ENCODE peak calls at places on chromosomes 11 and 22, in eight cellular contexts. K, E, P, X, W, I, O and U are unnamed samples. For H3K9me3, the result is how much of the 10 kb centered on the place peaks cover.

GRCh38 chr11:330694-331314 is 10.1 kb upstream of the IFITM3 start:
- DNase-seq in P (no peak), K (no peak), I (peak), O (peak), X (no peak), W (no peak), E (no peak), U (no peak)

GRCh38 chr11:124633355-124633754 is 10.7 kb downstream of the TBRG1 start:
- DNase-seq in P (no peak), I (no peak), X (no peak), O (no peak), K (no peak), E (no peak), W (no peak), U (no peak)

GRCh38 chr11:2268911-2269600 is 1.3 kb downstream of the ASCL2 start:
- DNase-seq in K (peak), E (no peak), X (no peak), O (no peak), W (peak), P (peak), I (peak), U (peak)

GRCh38 chr22:41501209-41501608 is 32.3 kb downstream of the ACO2 start:
- DNase-seq in E (no peak), P (no peak), O (no peak), K (peak), I (no peak), X (no peak), W (no peak), U (no peak)

GRCh38 chr11:689630-690029 is 5.4 kb downstream of the DEAF1 start:
- DNase-seq in K (no peak), E (no peak), P (no peak), W (no peak), X (no peak), I (no peak), O (no peak), U (peak)

GRCh38 chr11:56852131-56852530 is 103.6 kb upstream of the OR9G4 start:
- DNase-seq in E (no peak), W (no peak), X (no peak), P (no peak), I (no peak), K (no peak), O (no peak), U (no peak)

GRCh38 chr22:19431641-19432091 is at the start of gene HIRA:
- DNase-seq in E (peak), P (peak), K (peak), X (peak), O (peak), I (peak), W (peak), U (peak)

GRCh38 chr22:50583294-50583865 is 731 bp upstream of the CHKB start:
- DNase-seq in O (no peak), I (no peak), K (no peak), X (no peak), E (no peak), W (no peak), P (peak), U (no peak)

GRCh38 chr11:11816511-11817319 is 25.1 kb upstream of the USP47 start:
- DNase-seq in O (no peak), K (no peak), P (no peak), X (no peak), I (no peak), W (no peak), E (no peak), U (no peak)

GRCh38 chr11:128757235-128757711 is 63.4 kb downstream of the FLI1 start:
- DNase-seq in E (peak), O (no peak), K (peak), W (no peak), X (no peak), I (peak), P (peak), U (no peak)

GRCh38 chr22:36237462-36238347 is 1.6 kb downstream of the APOL2 start:
- DNase-seq in W (peak), O (no peak), P (no peak), X (no peak), I (peak), E (no peak), K (no peak), U (no peak)

GRCh38 chr11:35909866-35910265 is 34.0 kb upstream of the LDLRAD3 start:
- DNase-seq in P (no peak), W (no peak), K (no peak), X (no peak), O (no peak), E (no peak), I (no peak), U (no peak)

GRCh38 chr11:127105578-127105977 is 105.0 kb upstream of the KIRREL3 start:
- DNase-seq in K (no peak), P (no peak), O (no peak), X (no peak), W (no peak), E (no peak), I (no peak), U (no peak)

GRCh38 chr22:36871669-36872081 is 10.9 kb downstream of the NCF4 start:
- DNase-seq in K (no peak), O (no peak), E (no peak), X (no peak), P (no peak), I (no peak), W (no peak), U (no peak)

GRCh38 chr11:47161134-47161854 is 15.4 kb downstream of the ARFGAP2 start:
- DNase-seq in P (peak), K (peak), X (no peak), E (peak), I (peak), O (peak), W (no peak), U (peak)

GRCh38 chr11:85955531-85955930 is 100.3 kb downstream of the CCDC83 start:
- DNase-seq in I (no peak), W (no peak), K (no peak), E (no peak), X (peak), O (no peak), P (no peak), U (no peak)

GRCh38 chr22:19553201-19553600 is 29.0 kb upstream of the CLDN5 start:
- DNase-seq in W (no peak), I (no peak), K (no peak), E (no peak), X (no peak), P (no peak), O (no peak), U (no peak)

GRCh38 chr11:75565916-75566762 is 4.1 kb downstream of the SERPINH1 start:
- DNase-seq in W (no peak), E (no peak), K (no peak), I (no peak), X (no peak), O (no peak), P (no peak), U (no peak)

GRCh38 chr11:35787626-35788025 is 125.1 kb downstream of the TRIM44 start:
- DNase-seq in E (no peak), I (no peak), P (no peak), K (no peak), X (no peak), W (no peak), O (no peak), U (no peak)

GRCh38 chr22:46381142-46381541 is 45.6 kb downstream of the TRMU start:
- DNase-seq in I (no peak), O (no peak), X (peak), E (no peak), P (no peak), W (peak), K (no peak), U (no peak)

GRCh38 chr11:26121466-26121865 is 210.5 kb upstream of the ANO3 start:
- DNase-seq in I (no peak), O (no peak), K (no peak), X (no peak), E (no peak), W (no peak), P (no peak), U (no peak)

GRCh38 chr11:69131644-69132300 is 24.0 kb upstream of the SMIM38 start:
- DNase-seq in P (peak), X (peak), W (peak), I (peak), E (no peak), O (no peak), K (peak), U (no peak)

GRCh38 chr11:70951139-70951804 is 301.1 kb downstream of the SHANK2 start:
- DNase-seq in X (no peak), E (no peak), O (no peak), K (no peak), W (peak), P (no peak), I (no peak), U (no peak)

GRCh38 chr11:115201121-115201792 is 303.0 kb downstream of the CADM1 start:
- DNase-seq in O (no peak), K (no peak), E (no peak), W (no peak), I (no peak), P (no peak), X (peak), U (no peak)

GRCh38 chr11:64333556-64333955 is 6.4 kb upstream of the CCDC88B start:
- DNase-seq in W (no peak), I (no peak), K (no peak), E (no peak), X (no peak), O (no peak), P (no peak), U (no peak)

GRCh38 chr11:96260526-96260925 is 82.5 kb downstream of the MAML2 start:
- DNase-seq in W (no peak), O (no peak), E (no peak), X (no peak), I (no peak), K (no peak), P (no peak), U (no peak)

GRCh38 chr11:47941907-47942558 is 38.3 kb upstream of the PTPRJ start:
- DNase-seq in I (no peak), O (no peak), W (peak), E (no peak), X (no peak), P (no peak), K (no peak), U (no peak)

GRCh38 chr11:111718436-111719325 is 47.5 kb downstream of the PPP2R1B start:
- DNase-seq in O (peak), I (peak), K (no peak), W (no peak), X (peak), E (no peak), P (no peak), U (no peak)

GRCh38 chr11:62539238-62539925 is 7.2 kb downstream of the AHNAK start:
- DNase-seq in I (peak), O (peak), W (peak), P (no peak), K (no peak), X (peak), E (no peak), U (peak)

GRCh38 chr11:64601605-64602465 is 10.8 kb downstream of the SLC22A12 start:
- DNase-seq in I (no peak), K (no peak), W (peak), E (no peak), O (no peak), X (no peak), P (no peak), U (peak)

GRCh38 chr22:41401781-41402648 is 20.3 kb downstream of the TEF start:
- DNase-seq in P (peak), W (peak), K (peak), X (no peak), E (no peak), I (peak), O (peak), U (peak)

GRCh38 chr11:4044971-4045646 is 49.5 kb upstream of the RRM1 start:
- DNase-seq in E (no peak), W (no peak), X (no peak), O (no peak), I (no peak), K (peak), P (no peak), U (no peak)

GRCh38 chr11:16833026-16833425 is 94.6 kb downstream of the C11orf58 start:
- DNase-seq in K (no peak), E (no peak), P (no peak), I (no peak), X (no peak), W (no peak), O (no peak), U (no peak)

GRCh38 chr22:50262460-50262911 is 1.0 kb upstream of the MAPK12 start:
- DNase-seq in E (no peak), O (no peak), I (no peak), K (no peak), W (no peak), P (no peak), X (no peak), U (no peak)

DNA sequence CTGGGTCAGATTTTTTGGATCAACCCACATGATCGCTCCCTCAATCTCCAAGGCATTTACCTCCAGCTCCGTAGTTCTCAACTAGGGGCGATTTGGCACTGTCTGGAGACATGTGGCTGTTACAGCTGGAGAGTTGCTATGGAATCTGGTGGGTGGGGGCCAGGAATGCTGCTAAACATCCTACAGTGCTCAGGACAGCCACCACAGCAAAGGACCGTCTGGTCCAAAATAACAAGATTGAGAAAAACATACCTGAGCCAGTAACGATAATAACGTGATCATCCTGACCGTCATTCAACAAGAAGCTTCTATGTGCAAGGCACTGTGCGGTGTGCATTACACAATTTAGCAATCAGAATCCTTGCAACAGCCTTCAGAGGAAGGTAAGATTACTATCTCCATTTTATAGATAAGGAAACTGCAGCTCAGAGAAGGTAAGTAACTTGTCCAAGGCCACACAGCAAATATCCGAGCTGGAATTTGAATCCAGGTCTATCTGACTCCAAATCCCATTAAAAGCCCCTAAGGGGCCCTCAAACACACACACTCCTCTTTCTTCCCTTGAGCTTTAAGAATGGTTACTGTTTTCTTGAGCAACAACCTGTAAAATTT is 14.3 kb upstream of the CRY2 start:
- DNase-seq in W (no peak), O (no peak), I (no peak), P (no peak), K (no peak), X (no peak), E (no peak), U (no peak)
- H3K4me3 ChIP-seq in W (no peak), O (no peak), I (no peak), P (no peak), K (no peak), X (no peak), E (no peak), U (no peak)

DNA sequence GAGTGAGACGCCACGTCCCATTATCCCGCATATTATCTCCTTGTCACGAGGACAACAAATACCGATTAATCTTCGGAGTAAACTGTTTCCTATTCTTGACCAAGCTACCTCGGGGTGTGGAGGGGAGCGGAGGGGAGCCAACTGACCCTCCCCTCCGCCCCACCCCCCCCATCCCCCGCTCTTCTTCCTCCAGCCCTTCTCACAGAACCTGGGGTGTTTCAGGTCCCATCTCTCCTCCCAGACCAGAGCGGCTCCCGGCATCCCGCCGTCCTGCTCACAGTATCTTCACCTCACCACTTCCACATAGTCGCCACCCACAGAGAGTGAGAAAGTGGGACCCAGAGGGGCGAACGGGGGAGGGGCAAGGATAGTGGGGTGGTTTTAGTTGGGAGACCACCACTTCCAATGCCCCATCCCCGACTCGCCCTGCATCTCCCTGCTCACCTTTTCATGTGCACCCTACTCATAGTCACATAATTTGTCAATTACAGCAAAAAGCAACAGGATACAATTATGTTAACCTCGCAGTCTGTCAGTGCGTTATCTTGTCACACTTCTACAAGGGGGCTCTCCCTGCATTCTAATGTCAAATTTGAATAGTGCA is 11.2 kb downstream of the PAX6 start:
- DNase-seq in W (no peak), K (no peak), X (no peak), O (no peak), I (no peak), P (no peak), E (no peak), U (no peak)
- H3K9me3 ChIP-seq in W (under half), K (under half), X (under half), O (under half), I (under half), P (under half), E (under half), U (under half)

DNA sequence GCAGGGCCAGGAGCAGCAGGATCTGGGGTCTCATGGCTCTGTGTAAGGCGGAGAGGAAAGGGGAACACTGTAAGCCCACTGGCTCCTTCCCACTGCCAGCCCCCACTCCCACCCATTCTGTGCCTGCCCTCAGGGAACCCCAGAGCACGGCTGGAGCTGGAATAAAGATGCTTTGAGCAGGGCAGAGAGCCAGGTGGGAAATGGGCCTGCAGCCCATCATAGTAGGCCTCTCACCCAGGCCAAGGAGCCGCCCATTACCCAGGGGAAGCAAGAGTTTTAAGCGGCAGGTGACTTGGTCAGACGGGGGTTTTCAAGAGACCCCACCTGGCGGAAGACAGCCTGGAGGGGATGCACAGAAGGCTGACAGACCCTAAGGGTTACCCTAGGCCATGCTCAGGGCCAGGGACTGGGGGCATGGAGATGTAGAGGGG is 4.6 kb downstream of the LRRC32 start:
- DNase-seq in K (no peak), I (peak), E (no peak), X (no peak), W (no peak), P (peak), O (peak), U (no peak)
- H3K4me3 ChIP-seq in K (no peak), I (no peak), E (peak), X (no peak), W (no peak), P (peak), O (peak), U (no peak)

GRCh38 chr22:47457021-47457420 is 694.6 kb downstream of the TBC1D22A start:
- DNase-seq in I (no peak), P (no peak), K (no peak), W (no peak), O (no peak), X (no peak), E (no peak), U (no peak)

GRCh38 chr22:47458348-47458747 is 695.9 kb downstream of the TBC1D22A start:
- DNase-seq in W (no peak), P (no peak), O (no peak), X (no peak), K (no peak), I (no peak), E (no peak), U (no peak)

GRCh38 chr22:47460870-47461269 is 698.4 kb downstream of the TBC1D22A start:
- DNase-seq in P (no peak), E (no peak), K (no peak), O (no peak), I (no peak), X (no peak), W (no peak), U (no peak)

GRCh38 chr22:47456031-47456430 is 693.6 kb downstream of the TBC1D22A start:
- DNase-seq in E (no peak), K (no peak), P (no peak), O (no peak), I (no peak), W (no peak), X (no peak), U (no peak)

DNA sequence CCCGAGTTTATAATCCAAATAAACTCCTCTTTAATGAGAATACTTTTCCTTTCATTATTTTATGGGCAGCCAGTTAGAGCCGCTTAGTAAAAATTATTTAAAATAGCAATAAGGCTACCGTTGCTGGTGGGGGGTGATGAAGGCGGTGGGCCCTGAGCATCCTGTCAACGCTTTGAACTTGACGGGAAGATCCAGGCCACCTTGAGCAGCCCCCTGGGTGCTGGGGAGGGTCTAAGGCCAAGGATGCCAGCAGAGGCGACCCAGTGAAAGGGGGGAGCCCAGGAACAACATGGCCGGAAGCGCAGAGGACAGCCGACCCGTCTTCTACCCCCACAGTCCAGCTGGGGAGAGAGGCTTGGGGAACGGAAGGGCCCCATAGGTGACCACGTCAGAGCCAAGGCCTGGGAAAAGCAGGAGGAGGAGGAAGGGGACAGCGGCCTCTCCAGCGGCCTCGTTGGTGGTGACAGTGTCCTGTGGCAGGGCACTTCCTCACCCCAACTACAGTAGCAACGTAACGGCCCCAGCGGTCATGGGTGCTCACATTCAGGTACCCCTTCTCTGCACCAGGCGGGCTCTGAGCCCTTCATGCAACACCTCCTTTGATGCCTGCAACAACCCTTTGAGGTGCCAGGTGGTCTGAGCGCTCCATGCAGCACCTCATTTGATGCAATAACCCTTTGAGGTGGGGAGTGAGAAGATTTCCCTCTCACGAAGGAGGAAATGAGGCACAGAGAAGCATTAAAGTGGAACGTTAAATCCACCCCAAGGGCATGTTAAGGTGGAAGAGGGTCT is 695.3 kb downstream of the TBC1D22A start:
- DNase-seq in W (no peak), X (no peak), I (no peak), P (no peak), O (no peak), K (no peak), E (no peak), U (no peak)
- H3K9me3 ChIP-seq in W (under half), X (under half), I (under half), P (under half), O (under half), K (under half), E (under half), U (under half)